ENCODE peak calls at places on chromosomes 1 and 21, in six cellular contexts. One of them, this sample, is unnamed.

GRCh38 chr1:111880866-111881837 is 108.3 kb downstream of the KCND3 start:
- DNase-seq in bronchial epithelial cell: no peak
- DNase-seq in PC-3: no peak
- DNase-seq in lower leg skin: no peak
- DNase-seq in pancreas: no peak
- DNase-seq in naive thymus-derived CD4-positive, alpha-beta T cell: no peak
- DNase-seq in this sample: no peak

GRCh38 chr21:16908087-16908486 is 604.8 kb upstream of the CXADR start:
- DNase-seq in PC-3: peak
- DNase-seq in lower leg skin: no peak
- DNase-seq in naive thymus-derived CD4-positive, alpha-beta T cell: no peak
- DNase-seq in bronchial epithelial cell: peak
- DNase-seq in pancreas: no peak
- DNase-seq in this sample: no peak

GRCh38 chr1:4032571-4032970 is 132.5 kb upstream of the C1orf174 start:
- DNase-seq in naive thymus-derived CD4-positive, alpha-beta T cell: no peak
- DNase-seq in PC-3: no peak
- DNase-seq in pancreas: no peak
- DNase-seq in lower leg skin: no peak
- DNase-seq in bronchial epithelial cell: no peak
- DNase-seq in this sample: no peak

GRCh38 chr1:229596961-229597699 is 28.8 kb downstream of the TAF5L start:
- DNase-seq in bronchial epithelial cell: no peak
- DNase-seq in PC-3: no peak
- DNase-seq in lower leg skin: peak
- DNase-seq in naive thymus-derived CD4-positive, alpha-beta T cell: no peak
- DNase-seq in pancreas: no peak
- DNase-seq in this sample: no peak

GRCh38 chr1:20110679-20111078 is 8.7 kb downstream of the PLA2G2D start:
- DNase-seq in pancreas: no peak
- DNase-seq in lower leg skin: no peak
- DNase-seq in bronchial epithelial cell: peak
- DNase-seq in PC-3: peak
- DNase-seq in naive thymus-derived CD4-positive, alpha-beta T cell: no peak
- DNase-seq in this sample: no peak

GRCh38 chr1:41483960-41484844 is at the start of gene EDN2:
- DNase-seq in naive thymus-derived CD4-positive, alpha-beta T cell: no peak
- DNase-seq in bronchial epithelial cell: peak
- DNase-seq in PC-3: peak
- DNase-seq in lower leg skin: no peak
- DNase-seq in pancreas: peak
- DNase-seq in this sample: no peak

GRCh38 chr21:35136106-35136505 is 87.0 kb upstream of the RUNX1 start:
- DNase-seq in bronchial epithelial cell: no peak
- DNase-seq in PC-3: no peak
- DNase-seq in naive thymus-derived CD4-positive, alpha-beta T cell: no peak
- DNase-seq in lower leg skin: no peak
- DNase-seq in pancreas: no peak
- DNase-seq in this sample: no peak

GRCh38 chr1:232084584-232085223 is 458.1 kb downstream of the DISC1 start:
- DNase-seq in PC-3: peak
- DNase-seq in pancreas: no peak
- DNase-seq in naive thymus-derived CD4-positive, alpha-beta T cell: no peak
- DNase-seq in lower leg skin: no peak
- DNase-seq in bronchial epithelial cell: peak
- DNase-seq in this sample: no peak

GRCh38 chr1:198042168-198042567 is 114.6 kb upstream of the NEK7 start:
- DNase-seq in pancreas: no peak
- DNase-seq in PC-3: no peak
- DNase-seq in naive thymus-derived CD4-positive, alpha-beta T cell: no peak
- DNase-seq in bronchial epithelial cell: no peak
- DNase-seq in lower leg skin: no peak
- DNase-seq in this sample: no peak

GRCh38 chr1:177385760-177386698 is 215.3 kb downstream of the BRINP2 start:
- DNase-seq in bronchial epithelial cell: peak
- DNase-seq in pancreas: no peak
- DNase-seq in PC-3: peak
- DNase-seq in lower leg skin: no peak
- DNase-seq in naive thymus-derived CD4-positive, alpha-beta T cell: no peak
- DNase-seq in this sample: no peak

GRCh38 chr1:204031098-204031710 is 41.7 kb upstream of the SOX13 start:
- DNase-seq in pancreas: no peak
- DNase-seq in lower leg skin: no peak
- DNase-seq in naive thymus-derived CD4-positive, alpha-beta T cell: no peak
- DNase-seq in bronchial epithelial cell: no peak
- DNase-seq in PC-3: no peak
- DNase-seq in this sample: no peak

GRCh38 chr1:19374926-19375325 is 62.8 kb downstream of the SLC66A1 start:
- DNase-seq in lower leg skin: no peak
- DNase-seq in pancreas: no peak
- DNase-seq in PC-3: no peak
- DNase-seq in bronchial epithelial cell: no peak
- DNase-seq in naive thymus-derived CD4-positive, alpha-beta T cell: no peak
- DNase-seq in this sample: no peak

GRCh38 chr21:46457801-46458314 is 833 bp upstream of the DIP2A start:
- DNase-seq in pancreas: peak
- DNase-seq in bronchial epithelial cell: peak
- DNase-seq in lower leg skin: peak
- DNase-seq in PC-3: peak
- DNase-seq in naive thymus-derived CD4-positive, alpha-beta T cell: no peak
- DNase-seq in this sample: no peak

GRCh38 chr1:234610061-234610581 is at the start of gene IRF2BP2:
- DNase-seq in PC-3: peak
- DNase-seq in naive thymus-derived CD4-positive, alpha-beta T cell: peak
- DNase-seq in lower leg skin: peak
- DNase-seq in pancreas: peak
- DNase-seq in bronchial epithelial cell: no peak
- DNase-seq in this sample: peak

GRCh38 chr1:30242722-30243465 is 480.5 kb downstream of the MATN1 start:
- DNase-seq in naive thymus-derived CD4-positive, alpha-beta T cell: no peak
- DNase-seq in bronchial epithelial cell: no peak
- DNase-seq in pancreas: no peak
- DNase-seq in lower leg skin: no peak
- DNase-seq in PC-3: no peak
- DNase-seq in this sample: no peak

GRCh38 chr21:28516011-28516410 is 476.7 kb downstream of the LTN1 start:
- DNase-seq in naive thymus-derived CD4-positive, alpha-beta T cell: no peak
- DNase-seq in PC-3: no peak
- DNase-seq in pancreas: no peak
- DNase-seq in bronchial epithelial cell: no peak
- DNase-seq in lower leg skin: no peak
- DNase-seq in this sample: no peak

GRCh38 chr1:228898582-228898992 is 163.3 kb downstream of the RHOU start:
- DNase-seq in bronchial epithelial cell: no peak
- DNase-seq in lower leg skin: no peak
- DNase-seq in naive thymus-derived CD4-positive, alpha-beta T cell: no peak
- DNase-seq in pancreas: no peak
- DNase-seq in PC-3: no peak
- DNase-seq in this sample: no peak

GRCh38 chr1:111422546-111423391 is 4.8 kb downstream of the OVGP1 start:
- DNase-seq in naive thymus-derived CD4-positive, alpha-beta T cell: no peak
- DNase-seq in PC-3: peak
- DNase-seq in lower leg skin: no peak
- DNase-seq in bronchial epithelial cell: peak
- DNase-seq in pancreas: no peak
- DNase-seq in this sample: no peak

GRCh38 chr21:44934797-44935532 is 4.9 kb upstream of the SLX9 start:
- DNase-seq in lower leg skin: no peak
- DNase-seq in naive thymus-derived CD4-positive, alpha-beta T cell: no peak
- DNase-seq in bronchial epithelial cell: no peak
- DNase-seq in pancreas: no peak
- DNase-seq in PC-3: no peak
- DNase-seq in this sample: no peak

GRCh38 chr1:228544021-228544850 is 57.1 kb downstream of the RNF187 start:
- DNase-seq in PC-3: peak
- DNase-seq in naive thymus-derived CD4-positive, alpha-beta T cell: no peak
- DNase-seq in bronchial epithelial cell: peak
- DNase-seq in pancreas: no peak
- DNase-seq in lower leg skin: peak
- DNase-seq in this sample: no peak

GRCh38 chr1:231827337-231828105 is 200.9 kb downstream of the DISC1 start:
- DNase-seq in naive thymus-derived CD4-positive, alpha-beta T cell: no peak
- DNase-seq in PC-3: peak
- DNase-seq in bronchial epithelial cell: peak
- DNase-seq in pancreas: no peak
- DNase-seq in lower leg skin: no peak
- DNase-seq in this sample: no peak

GRCh38 chr1:22038036-22038435 is 14.5 kb upstream of the CDC42 start:
- DNase-seq in lower leg skin: no peak
- DNase-seq in naive thymus-derived CD4-positive, alpha-beta T cell: no peak
- DNase-seq in bronchial epithelial cell: no peak
- DNase-seq in pancreas: no peak
- DNase-seq in PC-3: no peak
- DNase-seq in this sample: no peak

GRCh38 chr1:232952514-232953175 is 2.2 kb downstream of the NTPCR start:
- DNase-seq in lower leg skin: no peak
- DNase-seq in PC-3: peak
- DNase-seq in pancreas: no peak
- DNase-seq in bronchial epithelial cell: peak
- DNase-seq in naive thymus-derived CD4-positive, alpha-beta T cell: peak
- DNase-seq in this sample: no peak

GRCh38 chr1:28104866-28105467 is 16.6 kb upstream of the EYA3 start:
- DNase-seq in PC-3: peak
- DNase-seq in lower leg skin: peak
- DNase-seq in pancreas: peak
- DNase-seq in naive thymus-derived CD4-positive, alpha-beta T cell: no peak
- DNase-seq in bronchial epithelial cell: peak
- DNase-seq in this sample: no peak

GRCh38 chr1:45557422-45557944 is 6.9 kb downstream of the AKR1A1 start:
- DNase-seq in naive thymus-derived CD4-positive, alpha-beta T cell: no peak
- DNase-seq in pancreas: peak
- DNase-seq in PC-3: no peak
- DNase-seq in bronchial epithelial cell: peak
- DNase-seq in lower leg skin: no peak
- DNase-seq in this sample: no peak

GRCh38 chr1:212624976-212625501 is 16.5 kb downstream of the ATF3 start:
- DNase-seq in pancreas: no peak
- DNase-seq in lower leg skin: peak
- DNase-seq in bronchial epithelial cell: no peak
- DNase-seq in PC-3: no peak
- DNase-seq in naive thymus-derived CD4-positive, alpha-beta T cell: no peak
- DNase-seq in this sample: no peak

GRCh38 chr21:25636727-25637126 is 2.3 kb upstream of the JAM2 start:
- DNase-seq in pancreas: no peak
- DNase-seq in PC-3: no peak
- DNase-seq in naive thymus-derived CD4-positive, alpha-beta T cell: no peak
- DNase-seq in bronchial epithelial cell: peak
- DNase-seq in lower leg skin: no peak
- DNase-seq in this sample: no peak

GRCh38 chr1:197928849-197929336 is 11.7 kb downstream of the LHX9 start:
- DNase-seq in PC-3: no peak
- DNase-seq in naive thymus-derived CD4-positive, alpha-beta T cell: peak
- DNase-seq in lower leg skin: no peak
- DNase-seq in pancreas: no peak
- DNase-seq in bronchial epithelial cell: no peak
- DNase-seq in this sample: no peak

GRCh38 chr1:156925154-156926010 is 5.0 kb downstream of the LRRC71 start:
- DNase-seq in bronchial epithelial cell: no peak
- DNase-seq in PC-3: no peak
- DNase-seq in lower leg skin: no peak
- DNase-seq in naive thymus-derived CD4-positive, alpha-beta T cell: no peak
- DNase-seq in pancreas: no peak
- DNase-seq in this sample: no peak

GRCh38 chr21:16211339-16212303 is 481.8 kb downstream of the USP25 start:
- DNase-seq in lower leg skin: no peak
- DNase-seq in PC-3: no peak
- DNase-seq in bronchial epithelial cell: peak
- DNase-seq in naive thymus-derived CD4-positive, alpha-beta T cell: no peak
- DNase-seq in pancreas: no peak
- DNase-seq in this sample: no peak

GRCh38 chr1:154857022-154857421 is 13.1 kb downstream of the KCNN3 start:
- DNase-seq in naive thymus-derived CD4-positive, alpha-beta T cell: no peak
- DNase-seq in PC-3: no peak
- DNase-seq in lower leg skin: no peak
- DNase-seq in bronchial epithelial cell: no peak
- DNase-seq in pancreas: no peak
- DNase-seq in this sample: no peak

GRCh38 chr1:14350197-14350596 is 248.3 kb upstream of the KAZN start:
- DNase-seq in naive thymus-derived CD4-positive, alpha-beta T cell: no peak
- DNase-seq in PC-3: no peak
- DNase-seq in lower leg skin: no peak
- DNase-seq in bronchial epithelial cell: no peak
- DNase-seq in pancreas: no peak
- DNase-seq in this sample: no peak

GRCh38 chr1:25247024-25247828 is at the start of gene RSRP1:
- DNase-seq in pancreas: peak
- DNase-seq in lower leg skin: peak
- DNase-seq in PC-3: peak
- DNase-seq in naive thymus-derived CD4-positive, alpha-beta T cell: peak
- DNase-seq in bronchial epithelial cell: peak
- DNase-seq in this sample: peak

GRCh38 chr1:14514760-14515159 is 83.7 kb upstream of the KAZN start:
- DNase-seq in lower leg skin: no peak
- DNase-seq in PC-3: no peak
- DNase-seq in bronchial epithelial cell: no peak
- DNase-seq in pancreas: no peak
- DNase-seq in naive thymus-derived CD4-positive, alpha-beta T cell: no peak
- DNase-seq in this sample: no peak

GRCh38 chr1:204041232-204041767 is 31.6 kb upstream of the SOX13 start:
- DNase-seq in lower leg skin: peak
- DNase-seq in pancreas: no peak
- DNase-seq in PC-3: no peak
- DNase-seq in bronchial epithelial cell: no peak
- DNase-seq in naive thymus-derived CD4-positive, alpha-beta T cell: no peak
- DNase-seq in this sample: no peak

GRCh38 chr1:162070825-162071224 is 1.3 kb downstream of the NOS1AP start:
- DNase-seq in bronchial epithelial cell: no peak
- DNase-seq in pancreas: no peak
- DNase-seq in lower leg skin: no peak
- DNase-seq in naive thymus-derived CD4-positive, alpha-beta T cell: no peak
- DNase-seq in PC-3: peak
- DNase-seq in this sample: no peak
- H3K4me3 ChIP-seq in bronchial epithelial cell: no peak
- H3K4me3 ChIP-seq in pancreas: no peak
- H3K4me3 ChIP-seq in lower leg skin: no peak
- H3K4me3 ChIP-seq in naive thymus-derived CD4-positive, alpha-beta T cell: no peak
- H3K4me3 ChIP-seq in PC-3: peak
- H3K4me3 ChIP-seq in this sample: no peak

GRCh38 chr1:34781071-34781843 is at the start of gene GJB3:
- DNase-seq in PC-3: peak
- DNase-seq in pancreas: no peak
- DNase-seq in bronchial epithelial cell: peak
- DNase-seq in lower leg skin: peak
- DNase-seq in naive thymus-derived CD4-positive, alpha-beta T cell: no peak
- DNase-seq in this sample: no peak
- H3K4me3 ChIP-seq in PC-3: peak
- H3K4me3 ChIP-seq in pancreas: peak
- H3K4me3 ChIP-seq in bronchial epithelial cell: peak
- H3K4me3 ChIP-seq in lower leg skin: peak
- H3K4me3 ChIP-seq in naive thymus-derived CD4-positive, alpha-beta T cell: peak
- H3K4me3 ChIP-seq in this sample: no peak

GRCh38 chr1:85579619-85580018 is 942 bp upstream of the CCN1 start:
- DNase-seq in PC-3: peak
- DNase-seq in bronchial epithelial cell: no peak
- DNase-seq in lower leg skin: peak
- DNase-seq in pancreas: peak
- DNase-seq in naive thymus-derived CD4-positive, alpha-beta T cell: no peak
- DNase-seq in this sample: no peak
- H3K4me3 ChIP-seq in PC-3: peak
- H3K4me3 ChIP-seq in bronchial epithelial cell: no peak
- H3K4me3 ChIP-seq in lower leg skin: no peak
- H3K4me3 ChIP-seq in pancreas: no peak
- H3K4me3 ChIP-seq in naive thymus-derived CD4-positive, alpha-beta T cell: no peak
- H3K4me3 ChIP-seq in this sample: no peak

GRCh38 chr1:16904560-16905111 is 8.9 kb downstream of the RNU1-2 start:
- DNase-seq in PC-3: peak
- DNase-seq in naive thymus-derived CD4-positive, alpha-beta T cell: peak
- DNase-seq in lower leg skin: peak
- DNase-seq in pancreas: peak
- DNase-seq in bronchial epithelial cell: peak
- DNase-seq in this sample: peak
- H3K4me3 ChIP-seq in PC-3: peak
- H3K4me3 ChIP-seq in naive thymus-derived CD4-positive, alpha-beta T cell: peak
- H3K4me3 ChIP-seq in lower leg skin: peak
- H3K4me3 ChIP-seq in pancreas: peak
- H3K4me3 ChIP-seq in bronchial epithelial cell: peak
- H3K4me3 ChIP-seq in this sample: peak

This sample was measured in CD8-positive, alpha-beta memory T cell.